ENCODE peak calls at places on chromosomes 4 and X, in four cellular contexts. U, W, T and I are unnamed samples.

GRCh38 chr4:161554372-161554990 is 609.3 kb downstream of the FSTL5 start:
- DNase-seq in U (no peak), W (no peak), T (no peak), I (no peak)

GRCh38 chr4:70844180-70844579 is 4.5 kb upstream of the GRSF1 start:
- DNase-seq in W (no peak), T (no peak), U (no peak), I (no peak)

GRCh38 chr4:81130569-81130968 is 84.5 kb downstream of the PRKG2 start:
- DNase-seq in T (no peak), U (no peak), W (no peak), I (no peak)

GRCh38 chr4:114077610-114078009 is 98.2 kb upstream of the ARSJ start:
- DNase-seq in W (no peak), T (no peak), U (no peak), I (no peak)

GRCh38 chr4:137361756-137362470 is 170.4 kb downstream of the PCDH18 start:
- DNase-seq in U (no peak), T (no peak), W (no peak), I (no peak)

GRCh38 chr4:100516225-100516624 is 1.6 kb downstream of the EMCN start:
- DNase-seq in W (no peak), U (no peak), T (no peak), I (no peak)

GRCh38 chrX:151880895-151881294 is 31.8 kb upstream of the MAGEA4 start:
- DNase-seq in U (no peak), T (no peak), W (no peak), I (no peak)

GRCh38 chrX:3962511-3963350 is 249.3 kb upstream of the PRKX start:
- DNase-seq in W (no peak), T (peak), U (no peak), I (no peak)

GRCh38 chr4:152189451-152190179 is 346.3 kb downstream of the FBXW7 start:
- DNase-seq in T (no peak), W (no peak), U (no peak), I (no peak)

GRCh38 chrX:14630724-14631123 is 101.4 kb downstream of the GLRA2 start:
- DNase-seq in W (no peak), U (no peak), T (no peak), I (no peak)

GRCh38 chrX:101550825-101551767 is 749 bp downstream of the ARMCX1 start:
- DNase-seq in U (no peak), T (peak), W (peak), I (peak)

GRCh38 chr4:97252615-97253154 is 890.6 kb downstream of the STPG2 start:
- DNase-seq in T (no peak), W (no peak), U (no peak), I (no peak)

GRCh38 chr4:137253949-137254348 is 278.3 kb downstream of the PCDH18 start:
- DNase-seq in U (no peak), W (no peak), T (no peak), I (no peak)

GRCh38 chr4:186392017-186392416 is 126.0 kb downstream of the F11 start:
- DNase-seq in T (no peak), U (no peak), W (no peak), I (no peak)

GRCh38 chr4:101020956-101021355 is 326.4 kb downstream of the PPP3CA start:
- DNase-seq in T (no peak), U (no peak), W (no peak), I (no peak)

GRCh38 chr4:117068120-117068519 is 17.3 kb downstream of the TRAM1L1 start:
- DNase-seq in U (no peak), T (no peak), W (no peak), I (no peak)

GRCh38 chrX:334331-334891 is 15.8 kb upstream of the GTPBP6 start:
- DNase-seq in W (peak), U (no peak), T (no peak), I (no peak)

GRCh38 chrX:141814213-141814857 is 23.8 kb upstream of the MAGEC3 start:
- DNase-seq in W (no peak), U (no peak), T (no peak), I (no peak)

GRCh38 chr4:92231511-92231910 is 72.3 kb upstream of the GRID2 start:
- DNase-seq in T (no peak), W (no peak), U (no peak), I (no peak)

GRCh38 chrX:68307767-68308166 is 125.5 kb downstream of the OPHN1 start:
- DNase-seq in T (no peak), U (no peak), W (no peak), I (no peak)

GRCh38 chr4:122666527-122667245 is 45.8 kb upstream of the IL21 start:
- DNase-seq in W (no peak), U (no peak), T (no peak), I (no peak)

GRCh38 chr4:38466401-38466800 is 197.6 kb upstream of the KLF3 start:
- DNase-seq in W (no peak), U (no peak), T (no peak), I (no peak)

DNA sequence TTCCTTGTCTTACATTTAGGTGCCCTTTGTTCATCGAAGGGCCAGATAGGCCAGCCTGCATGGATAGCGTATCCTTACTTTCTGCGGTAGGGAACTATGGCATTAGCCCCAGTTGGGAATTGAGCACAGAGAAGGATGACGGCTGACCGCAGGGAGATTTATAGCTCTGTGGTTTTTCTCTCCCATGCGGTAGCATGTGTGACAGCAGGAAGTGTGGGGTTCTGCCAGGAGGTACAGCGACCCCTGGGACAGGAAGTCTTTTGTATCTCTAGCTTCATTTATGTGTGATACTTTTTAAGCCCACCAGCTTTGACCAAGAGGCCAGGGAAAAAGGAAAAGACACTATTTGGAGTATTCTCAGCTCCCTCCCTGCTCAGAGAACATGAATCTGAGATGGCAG is 33.1 kb downstream of the GAB3 start:
- DNase-seq in U (peak), T (no peak), W (no peak), I (no peak)
- H3K27ac ChIP-seq in U (no peak), T (no peak), W (peak), I (no peak)

GRCh38 chr4:75552452-75552851 is 3.4 kb upstream of the ODAPH start:
- DNase-seq in W (no peak), U (no peak), T (no peak), I (no peak)
- H3K27ac ChIP-seq in W (no peak), U (no peak), T (no peak), I (no peak)

DNA sequence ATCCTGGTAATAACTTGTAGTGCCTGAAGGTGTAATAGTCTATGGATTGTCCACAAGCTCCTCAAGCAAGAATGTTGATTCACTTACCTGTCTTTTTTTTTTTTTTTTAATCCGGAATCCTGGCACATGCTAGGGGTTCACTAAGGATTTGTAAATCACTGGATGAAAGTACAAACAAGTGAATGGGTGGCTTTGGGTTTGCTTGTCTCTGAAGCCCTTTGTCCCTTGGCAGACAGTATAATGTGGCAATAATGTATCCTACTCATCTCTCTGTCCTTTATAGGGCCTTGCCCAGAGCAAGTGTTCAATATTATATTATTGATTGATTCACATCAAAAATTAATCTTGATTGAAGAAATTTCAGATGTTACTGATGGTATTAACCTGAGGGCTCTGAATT is 334.0 kb upstream of the CPEB2 start:
- DNase-seq in U (no peak), T (no peak), W (no peak), I (no peak)
- H3K27ac ChIP-seq in U (no peak), T (no peak), W (no peak), I (no peak)

GRCh38 chr4:138915725-138916124 is 99.9 kb upstream of the NOCT start:
- DNase-seq in W (no peak), U (no peak), T (no peak), I (no peak)
- H3K27ac ChIP-seq in W (no peak), U (no peak), T (no peak), I (no peak)

GRCh38 chrX:55489315-55490009 is at the start of gene USP51:
- DNase-seq in U (peak), W (peak), T (peak), I (no peak)

GRCh38 chrX:55490974-55491373 is 1.3 kb upstream of the USP51 start:
- DNase-seq in T (no peak), W (no peak), U (no peak), I (no peak)

GRCh38 chrX:55488559-55489314 is 911 bp downstream of the USP51 start:
- DNase-seq in W (peak), T (peak), U (peak), I (peak)

GRCh38 chrX:55488268-55488558 is 1.4 kb downstream of the USP51 start:
- DNase-seq in T (peak), U (no peak), W (no peak), I (no peak)

DNA sequence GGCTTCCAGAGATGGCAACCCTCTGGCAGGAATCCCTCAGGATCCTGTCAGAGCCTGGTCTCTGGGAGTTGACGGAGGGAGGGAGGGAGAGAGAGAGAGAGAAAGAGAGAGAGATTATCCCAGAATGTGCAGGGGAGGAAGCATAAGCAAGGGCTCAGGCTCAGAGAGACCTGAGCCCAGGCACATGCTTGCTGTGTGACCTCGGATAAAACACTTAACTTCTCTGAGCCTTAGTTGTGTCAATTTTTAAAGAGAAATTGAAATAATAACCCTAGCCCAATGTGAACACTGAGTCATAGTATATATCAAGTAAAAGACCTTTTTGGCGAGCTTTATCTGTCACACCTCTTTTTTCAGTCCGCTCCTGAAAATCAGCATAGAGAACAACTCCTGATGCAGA is 473 bp upstream of the USP51 start:
- DNase-seq in W (no peak), U (no peak), T (no peak), I (no peak)
- H3K27ac ChIP-seq in W (peak), U (peak), T (peak), I (peak)

GRCh38 chrX:115467961-115468360 is 93.0 kb upstream of the PLS3 start:
- DNase-seq in U (no peak), W (no peak), T (no peak), I (no peak)
- H3K27ac ChIP-seq in U (no peak), W (no peak), T (no peak), I (no peak)

GRCh38 chr4:10097906-10098769 is 18.5 kb downstream of the WDR1 start:
- DNase-seq in W (no peak), U (no peak), T (no peak), I (no peak)

GRCh38 chr4:10096976-10097330 is 19.6 kb downstream of the WDR1 start:
- DNase-seq in T (no peak), U (no peak), W (no peak), I (no peak)

GRCh38 chr4:10099521-10100325 is 16.9 kb downstream of the WDR1 start:
- DNase-seq in U (peak), W (no peak), T (no peak), I (no peak)

GRCh38 chr4:10100734-10101216 is 15.8 kb downstream of the WDR1 start:
- DNase-seq in U (no peak), T (no peak), W (peak), I (peak)

DNA sequence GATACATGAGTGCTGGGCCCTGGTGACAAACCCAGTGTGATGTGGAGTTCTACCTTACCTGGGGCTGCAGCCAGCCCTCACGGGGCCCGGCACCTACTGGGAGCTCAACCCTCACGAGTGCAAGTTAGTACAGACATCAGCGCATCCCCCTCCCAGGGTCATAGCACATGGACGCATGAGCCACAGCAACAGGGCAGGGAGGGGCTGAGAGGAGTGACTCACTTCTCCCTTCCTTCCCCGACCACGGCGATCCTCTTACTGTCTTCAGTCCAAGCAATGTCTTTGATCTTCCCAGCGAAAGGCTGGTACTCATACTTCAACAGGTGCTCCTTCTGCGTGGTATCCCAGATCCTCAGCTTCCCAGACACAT is 17.8 kb downstream of the WDR1 start:
- DNase-seq in W (no peak), U (peak), T (no peak), I (no peak)
- H3K27ac ChIP-seq in W (no peak), U (no peak), T (no peak), I (peak)

DNA sequence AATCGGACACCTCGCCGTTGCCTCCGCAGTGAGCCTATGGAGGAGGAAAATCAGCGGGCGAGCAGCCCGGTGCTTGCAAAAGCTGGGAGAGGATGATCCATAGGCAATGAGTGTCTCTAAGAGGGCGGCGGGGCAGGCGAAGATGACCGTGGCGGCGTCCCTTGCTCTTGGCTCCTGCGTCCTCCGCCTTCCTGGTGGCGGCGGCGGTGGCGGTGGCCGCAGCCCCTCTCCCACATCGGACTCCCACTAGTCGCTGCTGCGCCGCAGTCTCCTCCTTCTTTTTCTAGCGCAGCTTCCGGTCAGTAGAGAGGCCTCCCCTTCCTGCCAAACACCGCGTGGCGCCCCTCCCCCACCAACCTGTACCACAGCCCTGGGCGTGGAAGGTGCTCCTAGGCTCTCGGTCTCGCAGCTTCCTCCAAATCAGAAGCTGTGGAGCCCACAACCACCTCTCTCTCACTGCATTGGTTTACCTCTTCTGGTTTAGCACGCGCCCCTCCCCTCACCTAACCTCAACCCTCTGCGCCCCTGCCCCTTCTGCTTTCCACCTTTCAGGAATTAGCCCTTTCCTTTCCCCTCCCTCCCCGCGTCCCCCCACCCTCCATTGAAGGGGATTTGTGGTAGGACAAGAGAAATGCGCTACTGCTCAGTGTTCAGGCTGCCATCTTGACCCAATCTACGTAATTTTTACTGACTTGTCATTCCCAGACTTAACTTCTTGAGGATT is at the start of gene SPIN3:
- DNase-seq in U (peak), T (peak), W (peak), I (peak)
- H3K27ac ChIP-seq in U (peak), T (peak), W (peak), I (peak)

GRCh38 chr4:76977113-76977512 is 27.6 kb downstream of the SEPTIN11 start:
- DNase-seq in T (no peak), W (no peak), U (no peak), I (no peak)

GRCh38 chr4:76979236-76979635 is 29.7 kb downstream of the SEPTIN11 start:
- DNase-seq in T (no peak), U (no peak), W (no peak), I (no peak)

GRCh38 chr4:76980280-76980679 is 30.7 kb downstream of the SEPTIN11 start:
- DNase-seq in T (no peak), U (no peak), W (no peak), I (no peak)

GRCh38 chr4:76974150-76974549 is 24.6 kb downstream of the SEPTIN11 start:
- DNase-seq in W (no peak), T (no peak), U (no peak), I (no peak)

DNA sequence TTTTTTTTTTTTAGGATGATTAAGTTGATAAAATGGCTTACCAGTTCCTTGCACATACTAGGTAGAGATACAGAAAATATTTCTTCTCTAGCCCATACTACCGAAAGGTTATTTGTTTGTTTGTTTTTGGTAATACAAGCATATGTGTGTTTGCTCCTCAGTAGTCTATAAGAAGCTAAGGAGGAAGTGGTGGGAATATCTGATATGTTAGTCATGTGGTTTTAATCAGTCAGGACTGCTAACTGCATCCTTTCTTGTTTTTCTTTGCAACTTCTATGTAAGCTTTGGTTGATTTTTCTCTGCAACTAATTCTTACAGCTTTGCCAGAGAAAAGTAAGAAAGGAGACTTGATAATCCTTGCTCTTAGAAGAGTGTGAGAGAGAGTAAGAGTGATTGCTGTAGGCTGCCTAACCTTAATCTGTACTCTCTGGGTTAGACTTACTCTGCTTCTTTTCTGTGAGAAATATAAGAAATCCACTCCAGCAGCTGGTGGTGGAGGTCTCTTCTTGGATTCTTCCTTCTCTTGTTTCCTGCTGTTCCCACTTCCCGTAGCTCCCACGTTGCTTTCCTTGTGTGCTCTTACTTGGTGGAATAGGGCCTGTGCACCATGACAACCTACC is 28.3 kb downstream of the SEPTIN11 start:
- DNase-seq in U (no peak), T (no peak), W (no peak), I (no peak)
- H3K27ac ChIP-seq in U (no peak), T (no peak), W (no peak), I (no peak)

DNA sequence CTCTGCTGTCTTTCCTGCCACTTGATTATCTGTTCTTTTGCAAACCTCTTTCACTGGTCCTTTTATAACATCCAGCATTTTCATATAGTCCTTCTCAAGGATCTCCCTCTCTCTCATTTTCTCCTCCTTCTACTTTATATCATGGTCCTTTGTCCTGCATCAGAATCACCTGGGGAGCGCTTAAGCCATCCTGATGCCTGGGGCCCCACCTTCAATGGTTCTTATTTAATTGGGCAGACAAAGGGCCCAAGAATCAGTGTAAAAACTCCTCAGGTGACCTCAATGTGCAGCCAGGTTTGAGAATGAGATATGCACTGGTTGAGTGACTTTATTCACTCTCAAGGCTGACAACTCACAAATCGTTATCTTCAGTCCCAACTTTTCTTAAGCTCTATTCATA is 283.9 kb downstream of the UNC5C start:
- DNase-seq in W (no peak), U (no peak), T (no peak), I (no peak)
- H3K27ac ChIP-seq in W (no peak), U (no peak), T (no peak), I (peak)